ENCODE peak calls at places on chromosomes 4 and X, in ten cellular contexts. One of them, this sample, is unnamed.

GRCh38 chr4:121307441-121308327 is 73.1 kb downstream of the QRFPR start:
- DNase-seq in PC-9: peak
- DNase-seq in Karpas-422: peak
- DNase-seq in fibroblast of lung: peak
- DNase-seq in cardiac muscle cell: peak
- DNase-seq in GM23338: peak
- DNase-seq in AG10803: peak
- DNase-seq in H7: peak
- DNase-seq in thoracic aorta: no peak
- DNase-seq in choroid plexus epithelial cell: peak
- DNase-seq in this sample: no peak

GRCh38 chrX:111095974-111096870 is at the start of gene PAK3:
- DNase-seq in PC-9: no peak
- DNase-seq in Karpas-422: no peak
- DNase-seq in fibroblast of lung: peak
- DNase-seq in cardiac muscle cell: peak
- DNase-seq in GM23338: peak
- DNase-seq in AG10803: peak
- DNase-seq in H7: peak
- DNase-seq in thoracic aorta: peak
- DNase-seq in choroid plexus epithelial cell: peak
- DNase-seq in this sample: no peak

GRCh38 chr4:102687982-102688433 is 72.8 kb downstream of the MANBA start:
- DNase-seq in PC-9: no peak
- DNase-seq in Karpas-422: no peak
- DNase-seq in fibroblast of lung: no peak
- DNase-seq in cardiac muscle cell: no peak
- DNase-seq in GM23338: no peak
- DNase-seq in AG10803: no peak
- DNase-seq in H7: no peak
- DNase-seq in thoracic aorta: no peak
- DNase-seq in choroid plexus epithelial cell: peak
- DNase-seq in this sample: no peak

GRCh38 chrX:125205084-125205917 is 114.4 kb upstream of the TEX13C start:
- DNase-seq in PC-9: no peak
- DNase-seq in Karpas-422: no peak
- DNase-seq in fibroblast of lung: peak
- DNase-seq in cardiac muscle cell: peak
- DNase-seq in GM23338: peak
- DNase-seq in AG10803: peak
- DNase-seq in H7: peak
- DNase-seq in thoracic aorta: no peak
- DNase-seq in choroid plexus epithelial cell: peak
- DNase-seq in this sample: peak

GRCh38 chrX:143661286-143661685 is 25.4 kb upstream of the SLITRK4 start:
- DNase-seq in PC-9: no peak
- DNase-seq in Karpas-422: no peak
- DNase-seq in fibroblast of lung: no peak
- DNase-seq in cardiac muscle cell: no peak
- DNase-seq in GM23338: no peak
- DNase-seq in AG10803: no peak
- DNase-seq in H7: no peak
- DNase-seq in thoracic aorta: no peak
- DNase-seq in choroid plexus epithelial cell: no peak
- DNase-seq in this sample: no peak

GRCh38 chrX:46485897-46486296 is 59.3 kb downstream of the ZNF674 start:
- DNase-seq in PC-9: no peak
- DNase-seq in Karpas-422: no peak
- DNase-seq in fibroblast of lung: no peak
- DNase-seq in cardiac muscle cell: no peak
- DNase-seq in GM23338: peak
- DNase-seq in AG10803: no peak
- DNase-seq in H7: peak
- DNase-seq in thoracic aorta: no peak
- DNase-seq in choroid plexus epithelial cell: no peak
- DNase-seq in this sample: no peak

GRCh38 chr4:104025251-104025650 is 305.5 kb upstream of the TACR3 start:
- DNase-seq in PC-9: no peak
- DNase-seq in Karpas-422: no peak
- DNase-seq in fibroblast of lung: no peak
- DNase-seq in cardiac muscle cell: no peak
- DNase-seq in GM23338: no peak
- DNase-seq in AG10803: no peak
- DNase-seq in H7: no peak
- DNase-seq in thoracic aorta: no peak
- DNase-seq in choroid plexus epithelial cell: no peak
- DNase-seq in this sample: no peak

GRCh38 chrX:1529328-1529727 is 7.7 kb downstream of the P2RY8 start:
- DNase-seq in PC-9: no peak
- DNase-seq in Karpas-422: no peak
- DNase-seq in fibroblast of lung: no peak
- DNase-seq in cardiac muscle cell: no peak
- DNase-seq in GM23338: no peak
- DNase-seq in AG10803: no peak
- DNase-seq in H7: no peak
- DNase-seq in thoracic aorta: no peak
- DNase-seq in choroid plexus epithelial cell: no peak
- DNase-seq in this sample: no peak

GRCh38 chrX:6384921-6385320 is 150.0 kb downstream of the VCX3A start:
- DNase-seq in PC-9: no peak
- DNase-seq in Karpas-422: no peak
- DNase-seq in fibroblast of lung: no peak
- DNase-seq in cardiac muscle cell: no peak
- DNase-seq in GM23338: no peak
- DNase-seq in AG10803: no peak
- DNase-seq in H7: no peak
- DNase-seq in thoracic aorta: no peak
- DNase-seq in choroid plexus epithelial cell: no peak
- DNase-seq in this sample: no peak

GRCh38 chr4:190017357-190018200 is 9.5 kb downstream of the FRG2 start:
- DNase-seq in PC-9: no peak
- DNase-seq in Karpas-422: no peak
- DNase-seq in fibroblast of lung: peak
- DNase-seq in cardiac muscle cell: no peak
- DNase-seq in GM23338: peak
- DNase-seq in AG10803: no peak
- DNase-seq in H7: peak
- DNase-seq in thoracic aorta: no peak
- DNase-seq in choroid plexus epithelial cell: no peak
- DNase-seq in this sample: no peak

GRCh38 chr4:190016369-190017289 is 10.4 kb downstream of the FRG2 start:
- DNase-seq in PC-9: no peak
- DNase-seq in Karpas-422: no peak
- DNase-seq in fibroblast of lung: no peak
- DNase-seq in cardiac muscle cell: no peak
- DNase-seq in GM23338: no peak
- DNase-seq in AG10803: no peak
- DNase-seq in H7: peak
- DNase-seq in thoracic aorta: no peak
- DNase-seq in choroid plexus epithelial cell: no peak
- DNase-seq in this sample: no peak

GRCh38 chr4:190014771-190015537 is 12.1 kb downstream of the FRG2 start:
- DNase-seq in PC-9: no peak
- DNase-seq in Karpas-422: no peak
- DNase-seq in fibroblast of lung: no peak
- DNase-seq in cardiac muscle cell: peak
- DNase-seq in GM23338: peak
- DNase-seq in AG10803: no peak
- DNase-seq in H7: peak
- DNase-seq in thoracic aorta: no peak
- DNase-seq in choroid plexus epithelial cell: peak
- DNase-seq in this sample: no peak

GRCh38 chr4:190018201-190018920 is 8.7 kb downstream of the FRG2 start:
- DNase-seq in PC-9: no peak
- DNase-seq in Karpas-422: no peak
- DNase-seq in fibroblast of lung: no peak
- DNase-seq in cardiac muscle cell: no peak
- DNase-seq in GM23338: peak
- DNase-seq in AG10803: no peak
- DNase-seq in H7: peak
- DNase-seq in thoracic aorta: no peak
- DNase-seq in choroid plexus epithelial cell: no peak
- DNase-seq in this sample: no peak

GRCh38 chr4:190015538-190016368 is 11.3 kb downstream of the FRG2 start:
- DNase-seq in PC-9: no peak
- DNase-seq in Karpas-422: no peak
- DNase-seq in fibroblast of lung: no peak
- DNase-seq in cardiac muscle cell: no peak
- DNase-seq in GM23338: peak
- DNase-seq in AG10803: no peak
- DNase-seq in H7: peak
- DNase-seq in thoracic aorta: no peak
- DNase-seq in choroid plexus epithelial cell: no peak
- DNase-seq in this sample: no peak
- H3K4me3 ChIP-seq in PC-9: no peak
- H3K4me3 ChIP-seq in Karpas-422: no peak
- H3K4me3 ChIP-seq in fibroblast of lung: no peak
- H3K4me3 ChIP-seq in cardiac muscle cell: no peak
- H3K4me3 ChIP-seq in GM23338: peak
- H3K4me3 ChIP-seq in AG10803: no peak
- H3K4me3 ChIP-seq in H7: peak
- H3K4me3 ChIP-seq in thoracic aorta: no peak
- H3K4me3 ChIP-seq in choroid plexus epithelial cell: no peak
- H3K4me3 ChIP-seq in this sample: no peak

GRCh38 chr4:93828332-93828829 is at the start of gene ATOH1:
- DNase-seq in PC-9: peak
- DNase-seq in Karpas-422: no peak
- DNase-seq in fibroblast of lung: peak
- DNase-seq in cardiac muscle cell: no peak
- DNase-seq in GM23338: peak
- DNase-seq in AG10803: no peak
- DNase-seq in H7: peak
- DNase-seq in thoracic aorta: no peak
- DNase-seq in choroid plexus epithelial cell: peak
- DNase-seq in this sample: no peak
- H3K4me3 ChIP-seq in PC-9: peak
- H3K4me3 ChIP-seq in Karpas-422: no peak
- H3K4me3 ChIP-seq in fibroblast of lung: no peak
- H3K4me3 ChIP-seq in cardiac muscle cell: peak
- H3K4me3 ChIP-seq in GM23338: peak
- H3K4me3 ChIP-seq in AG10803: peak
- H3K4me3 ChIP-seq in H7: peak
- H3K4me3 ChIP-seq in thoracic aorta: peak
- H3K4me3 ChIP-seq in choroid plexus epithelial cell: peak
- H3K4me3 ChIP-seq in this sample: peak

GRCh38 chrX:17442898-17443297 is 67.9 kb downstream of the NHS start:
- DNase-seq in PC-9: no peak
- DNase-seq in Karpas-422: no peak
- DNase-seq in fibroblast of lung: no peak
- DNase-seq in cardiac muscle cell: no peak
- DNase-seq in GM23338: no peak
- DNase-seq in AG10803: peak
- DNase-seq in H7: no peak
- DNase-seq in thoracic aorta: no peak
- DNase-seq in choroid plexus epithelial cell: peak
- DNase-seq in this sample: no peak
- H3K4me3 ChIP-seq in PC-9: no peak
- H3K4me3 ChIP-seq in Karpas-422: no peak
- H3K4me3 ChIP-seq in fibroblast of lung: no peak
- H3K4me3 ChIP-seq in cardiac muscle cell: no peak
- H3K4me3 ChIP-seq in GM23338: no peak
- H3K4me3 ChIP-seq in AG10803: no peak
- H3K4me3 ChIP-seq in H7: no peak
- H3K4me3 ChIP-seq in thoracic aorta: no peak
- H3K4me3 ChIP-seq in choroid plexus epithelial cell: no peak
- H3K4me3 ChIP-seq in this sample: no peak

DNA sequence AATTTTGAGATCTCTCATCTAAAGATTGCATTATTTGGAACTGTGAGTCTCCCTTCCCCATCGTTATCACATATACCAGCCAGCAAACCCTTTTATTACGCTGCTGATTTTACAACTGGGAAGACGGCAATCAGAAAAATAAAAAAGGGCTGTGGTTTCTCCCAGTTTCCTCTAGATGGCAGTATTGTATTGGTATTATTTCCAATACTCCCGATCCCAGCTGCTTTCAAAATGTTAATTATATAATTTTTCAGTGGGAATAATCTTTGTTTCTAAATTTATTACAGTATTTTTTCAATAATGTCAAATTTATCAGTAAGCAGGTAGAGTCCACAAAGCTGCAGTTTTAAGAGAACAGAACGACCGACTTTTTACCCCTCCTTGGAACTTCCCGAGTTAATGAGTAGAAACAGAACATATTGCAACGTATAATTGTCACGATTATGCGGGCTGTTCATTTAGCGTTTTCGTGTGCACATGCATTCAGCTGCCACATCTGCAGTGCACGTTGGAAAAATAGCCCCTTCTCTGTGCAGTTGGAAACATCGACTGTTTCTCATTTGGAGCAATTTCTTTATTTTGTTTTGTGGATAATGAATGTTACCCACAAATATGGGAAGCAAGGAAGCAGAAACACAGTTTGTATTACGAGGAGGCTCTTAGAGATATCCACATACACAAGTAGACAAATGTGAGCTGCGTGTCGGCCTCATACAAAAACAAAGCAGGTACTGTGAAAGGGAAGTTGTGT is 187.9 kb downstream of the STIM2 start:
- DNase-seq in PC-9: peak
- DNase-seq in Karpas-422: peak
- DNase-seq in fibroblast of lung: peak
- DNase-seq in cardiac muscle cell: peak
- DNase-seq in GM23338: peak
- DNase-seq in AG10803: peak
- DNase-seq in H7: peak
- DNase-seq in thoracic aorta: no peak
- DNase-seq in choroid plexus epithelial cell: peak
- DNase-seq in this sample: no peak
- H3K4me3 ChIP-seq in PC-9: peak
- H3K4me3 ChIP-seq in Karpas-422: no peak
- H3K4me3 ChIP-seq in fibroblast of lung: peak
- H3K4me3 ChIP-seq in cardiac muscle cell: no peak
- H3K4me3 ChIP-seq in GM23338: no peak
- H3K4me3 ChIP-seq in AG10803: peak
- H3K4me3 ChIP-seq in H7: no peak
- H3K4me3 ChIP-seq in thoracic aorta: peak
- H3K4me3 ChIP-seq in choroid plexus epithelial cell: peak
- H3K4me3 ChIP-seq in this sample: peak